ENCODE peak calls at places on chromosomes 12 and 14, in ten cellular contexts. G is GM20000, S is kidney, W is Caco-2, I is epithelial cell of esophagus, L is uterus, U is MM.1S, V is NB4, X is esophagus squamous epithelium, O is AG09309. K is an unnamed sample.

GRCh38 chr12:13530966-13531365 is 334.4 kb downstream of the EMP1 start:
- DNase-seq in X (no peak), O (no peak), I (no peak), L (no peak), U (no peak), W (no peak), S (no peak), G (no peak), V (no peak), K (no peak)

GRCh38 chr14:76985021-76985420 is 43.5 kb downstream of the IRF2BPL start:
- DNase-seq in G (no peak), O (no peak), X (no peak), V (no peak), W (no peak), I (no peak), U (no peak), L (no peak), S (no peak), K (peak)

GRCh38 chr12:113359939-113360748 is 1.8 kb downstream of the PLBD2 start:
- DNase-seq in G (no peak), I (no peak), L (peak), O (no peak), S (no peak), U (no peak), W (no peak), X (no peak), V (peak), K (no peak)

GRCh38 chr14:104799657-104800599 is 973 bp upstream of the ZBTB42 start:
- DNase-seq in W (peak), U (peak), V (peak), X (peak), S (peak), O (no peak), G (peak), I (peak), L (peak), K (peak)

GRCh38 chr14:36317650-36318049 is 2.8 kb downstream of the MBIP start:
- DNase-seq in U (no peak), S (no peak), X (no peak), L (no peak), W (no peak), O (no peak), G (no peak), I (peak), V (no peak), K (no peak)

GRCh38 chr12:118330421-118331018 is 42.2 kb downstream of the TAOK3 start:
- DNase-seq in O (peak), I (peak), W (no peak), U (no peak), S (no peak), G (peak), L (no peak), X (no peak), V (peak), K (no peak)

GRCh38 chr14:100605706-100606686 is 18.8 kb upstream of the BEGAIN start:
- DNase-seq in O (no peak), V (no peak), U (no peak), I (no peak), L (no peak), X (no peak), G (no peak), W (peak), S (peak), K (no peak)

GRCh38 chr12:67969134-67969782 is 20.0 kb upstream of the IFNG-AS1 start:
- DNase-seq in W (no peak), U (no peak), V (no peak), X (no peak), O (no peak), G (no peak), I (no peak), L (no peak), S (no peak), K (no peak)

GRCh38 chr12:62813031-62813829 is 121.7 kb downstream of the PPM1H start:
- DNase-seq in G (peak), O (peak), V (peak), X (no peak), L (peak), U (peak), W (no peak), S (peak), I (peak), K (peak)

GRCh38 chr12:120142231-120142877 is 25.8 kb upstream of the RAB35 start:
- DNase-seq in V (no peak), W (no peak), X (no peak), G (no peak), L (no peak), S (peak), O (no peak), I (no peak), U (no peak), K (no peak)

GRCh38 chr12:122309564-122310121 is 43.3 kb upstream of the VPS33A start:
- DNase-seq in W (no peak), L (no peak), V (no peak), S (no peak), X (no peak), G (no peak), I (no peak), O (no peak), U (no peak), K (no peak)

GRCh38 chr12:65948320-65949008 is 124.2 kb downstream of the HMGA2 start:
- DNase-seq in I (peak), U (no peak), S (peak), G (no peak), V (no peak), L (peak), O (peak), W (no peak), X (no peak), K (peak)

GRCh38 chr12:42386310-42386709 is 60.3 kb downstream of the PPHLN1 start:
- DNase-seq in S (no peak), W (no peak), V (no peak), O (no peak), U (no peak), L (no peak), G (no peak), I (no peak), X (no peak), K (no peak)

GRCh38 chr12:89073027-89073398 is 279.3 kb downstream of the DUSP6 start:
- DNase-seq in X (no peak), O (peak), S (no peak), L (no peak), U (no peak), V (no peak), I (peak), W (no peak), G (no peak), K (peak)

GRCh38 chr12:25276199-25276937 is 25.6 kb upstream of the KRAS start:
- DNase-seq in V (peak), U (peak), X (no peak), L (peak), O (peak), G (no peak), S (no peak), W (no peak), I (peak), K (peak)

GRCh38 chr12:28114488-28114887 is 75.8 kb upstream of the CCDC91 start:
- DNase-seq in V (no peak), G (no peak), U (no peak), S (no peak), I (peak), L (no peak), X (no peak), O (no peak), W (no peak), K (no peak)

GRCh38 chr12:1908758-1909157 is 9.7 kb downstream of the CACNA2D4 start:
- DNase-seq in V (no peak), W (peak), I (no peak), L (no peak), U (no peak), O (no peak), S (no peak), G (no peak), X (no peak), K (no peak)

GRCh38 chr14:105055736-105056302 is 9.4 kb downstream of the GPR132 start:
- DNase-seq in G (no peak), U (no peak), V (no peak), S (peak), I (no peak), L (no peak), O (no peak), X (no peak), W (no peak), K (no peak)

GRCh38 chr12:6788972-6789905 is at the start of gene CD4:
- DNase-seq in O (no peak), U (no peak), X (no peak), L (no peak), V (peak), I (no peak), W (no peak), G (no peak), S (peak), K (no peak)

GRCh38 chr12:21169878-21170472 is 39.0 kb downstream of the SLCO1B1 start:
- DNase-seq in L (no peak), I (peak), S (no peak), X (no peak), G (peak), O (peak), U (peak), W (peak), V (peak), K (peak)

GRCh38 chr12:115002434-115002833 is 318.5 kb upstream of the TBX3 start:
- DNase-seq in V (no peak), G (no peak), X (no peak), I (no peak), U (no peak), S (no peak), L (no peak), O (no peak), W (no peak), K (no peak)

GRCh38 chr14:60490270-60490669 is 4.4 kb upstream of the C14orf39 start:
- DNase-seq in G (no peak), U (no peak), I (no peak), V (no peak), S (no peak), X (no peak), O (no peak), W (no peak), L (no peak), K (no peak)

GRCh38 chr14:23539209-23539866 is 12.2 kb downstream of the ZFHX2 start:
- DNase-seq in I (peak), S (peak), U (peak), L (no peak), V (peak), G (peak), W (no peak), O (no peak), X (no peak), K (no peak)

GRCh38 chr12:24373004-24373403 is 423.5 kb upstream of the SOX5 start:
- DNase-seq in G (no peak), X (no peak), O (no peak), V (no peak), L (no peak), W (no peak), I (no peak), S (no peak), U (no peak), K (no peak)

GRCh38 chr14:75427482-75428229 is at the start of gene JDP2:
- DNase-seq in W (peak), V (peak), U (peak), G (peak), X (no peak), S (peak), I (peak), O (peak), L (peak), K (peak)
- TF ChIP-seq CTCF in W (no peak), V (no peak), U (no peak), G (no peak), X (no peak), S (peak), I (no peak), O (peak), L (no peak), K (no peak)

GRCh38 chr12:31245822-31246469 is 80.0 kb downstream of the SINHCAF start:
- DNase-seq in O (no peak), I (no peak), L (no peak), V (no peak), S (no peak), U (peak), G (no peak), W (no peak), X (no peak), K (no peak)
- TF ChIP-seq CTCF in O (no peak), I (peak), L (no peak), V (no peak), S (no peak), U (peak), G (no peak), W (peak), X (no peak), K (no peak)

DNA sequence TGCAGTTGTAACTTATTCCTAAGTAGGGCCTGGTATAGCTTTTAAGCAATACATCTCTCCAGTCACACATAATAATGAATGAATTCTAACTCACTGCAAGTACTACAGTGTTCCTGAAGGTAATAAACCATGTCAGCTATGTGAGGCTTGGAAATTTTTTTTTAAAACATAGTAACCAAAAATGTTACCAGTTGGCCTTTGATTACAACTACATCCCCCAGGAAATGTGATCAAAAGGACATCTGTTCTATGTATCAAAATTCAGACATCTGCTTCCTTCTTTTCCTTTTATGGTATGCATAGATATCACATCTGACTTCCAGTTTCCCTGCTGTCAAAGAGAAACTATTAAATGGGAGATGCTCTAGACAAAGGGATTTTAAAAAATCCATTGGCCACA is 98.5 kb downstream of the ERGIC2 start:
- DNase-seq in U (no peak), I (no peak), W (no peak), L (no peak), S (no peak), V (peak), O (no peak), X (no peak), G (no peak), K (no peak)
- TF ChIP-seq CTCF in U (no peak), I (no peak), W (no peak), L (no peak), S (no peak), V (no peak), O (no peak), X (no peak), G (no peak), K (no peak)

GRCh38 chr14:52724360-52724644 is 5.7 kb upstream of the STYX start:
- DNase-seq in V (no peak), W (no peak), X (no peak), O (no peak), I (no peak), G (no peak), L (no peak), S (no peak), U (no peak), K (no peak)
- TF ChIP-seq CTCF in V (no peak), W (no peak), X (no peak), O (no peak), I (no peak), G (no peak), L (no peak), S (no peak), U (no peak), K (no peak)

DNA sequence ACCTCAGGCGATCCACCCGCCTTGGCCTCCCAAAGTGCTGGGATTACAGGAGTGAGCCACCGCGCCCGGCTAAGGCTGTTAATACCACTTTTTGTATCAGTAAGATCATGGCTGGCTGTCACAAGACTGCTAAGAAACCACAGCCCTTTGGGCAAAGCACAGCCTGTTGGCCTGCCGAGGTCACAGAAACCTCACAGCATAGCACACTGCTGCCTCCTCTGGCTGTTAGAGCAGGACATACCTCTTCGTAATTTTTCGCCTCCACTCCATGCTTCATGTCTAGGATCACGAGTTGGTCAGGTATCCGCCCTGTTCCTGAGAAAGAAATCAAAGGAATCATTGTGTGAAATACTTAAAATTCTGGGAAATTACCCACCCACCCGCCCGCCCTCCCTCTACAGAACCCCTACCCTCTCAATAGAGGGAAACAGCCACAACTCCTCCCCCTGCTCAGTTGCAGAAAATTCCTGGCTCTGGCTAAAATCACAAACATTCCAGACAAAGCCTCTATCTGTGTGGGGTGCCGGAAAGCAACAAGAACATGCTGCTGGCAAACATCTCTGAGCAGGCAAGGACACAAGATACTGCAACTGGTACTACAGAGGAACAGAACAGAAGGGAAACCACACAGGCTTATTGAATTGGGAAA is 20.7 kb upstream of the NEK9 start:
- DNase-seq in G (no peak), I (peak), X (no peak), O (peak), L (peak), S (peak), W (peak), U (no peak), V (peak), K (peak)
- TF ChIP-seq CTCF in G (no peak), I (peak), X (no peak), O (peak), L (peak), S (peak), W (no peak), U (no peak), V (peak), K (peak)

DNA sequence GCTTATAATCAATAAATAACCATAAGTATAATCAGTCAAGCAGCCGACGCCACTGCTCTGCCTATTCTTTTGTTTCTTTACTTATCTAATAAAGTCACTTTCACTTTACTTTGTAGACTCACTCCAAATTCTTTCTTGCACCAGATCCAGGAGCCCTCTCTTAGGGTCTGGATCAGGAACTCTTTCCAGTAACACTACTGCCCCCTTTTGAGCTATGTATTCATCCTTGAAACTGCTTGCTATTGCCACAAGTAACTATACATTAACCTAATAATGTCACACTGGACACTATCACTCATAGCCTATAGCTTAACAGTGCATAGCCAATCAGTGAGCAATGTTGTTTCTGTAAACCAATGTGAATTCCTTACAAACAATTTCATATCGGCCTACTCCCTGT is 2.8 kb upstream of the NID2 start:
- DNase-seq in U (no peak), I (no peak), L (no peak), G (no peak), W (no peak), X (no peak), S (no peak), V (peak), O (no peak), K (no peak)
- TF ChIP-seq CTCF in U (no peak), I (no peak), L (no peak), G (no peak), W (no peak), X (no peak), S (no peak), V (no peak), O (peak), K (peak)

DNA sequence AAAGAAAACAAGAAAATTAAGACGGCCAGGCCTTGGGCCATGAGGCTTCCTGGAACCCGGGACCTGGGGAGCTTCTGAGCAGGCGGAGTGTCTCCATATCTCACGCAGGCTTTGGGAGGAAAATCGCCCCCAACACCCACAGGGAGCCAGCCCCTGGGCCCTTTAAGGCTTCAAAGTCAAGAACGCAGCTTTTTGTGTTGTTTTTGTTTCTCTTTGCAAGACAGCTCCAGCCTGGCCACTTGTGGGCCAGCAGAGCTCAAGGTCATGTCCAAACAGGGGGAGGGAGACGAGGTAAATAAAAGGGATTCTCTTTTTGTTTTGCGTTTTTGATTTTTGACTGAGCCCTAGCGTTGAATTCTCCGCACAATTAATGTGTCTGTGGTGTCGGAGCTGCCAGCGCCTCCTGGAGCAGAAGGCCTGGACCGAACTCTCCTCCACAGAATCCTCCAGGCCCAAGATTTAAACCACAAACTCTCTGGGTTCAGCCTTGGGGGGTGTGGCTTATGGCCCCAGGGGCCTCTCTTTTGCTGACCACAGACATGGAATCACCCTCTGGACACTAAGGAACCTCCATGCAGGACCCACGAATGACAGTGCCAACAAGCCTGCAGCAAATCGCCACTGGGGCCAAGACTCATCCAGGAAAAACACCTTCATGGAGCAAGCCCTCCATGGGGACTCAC is 8.2 kb downstream of the SCARB1 start:
- DNase-seq in U (no peak), X (no peak), W (no peak), V (no peak), I (no peak), G (no peak), S (no peak), O (no peak), L (no peak), K (no peak)
- TF ChIP-seq CTCF in U (no peak), X (no peak), W (no peak), V (no peak), I (no peak), G (no peak), S (no peak), O (no peak), L (no peak), K (no peak)

DNA sequence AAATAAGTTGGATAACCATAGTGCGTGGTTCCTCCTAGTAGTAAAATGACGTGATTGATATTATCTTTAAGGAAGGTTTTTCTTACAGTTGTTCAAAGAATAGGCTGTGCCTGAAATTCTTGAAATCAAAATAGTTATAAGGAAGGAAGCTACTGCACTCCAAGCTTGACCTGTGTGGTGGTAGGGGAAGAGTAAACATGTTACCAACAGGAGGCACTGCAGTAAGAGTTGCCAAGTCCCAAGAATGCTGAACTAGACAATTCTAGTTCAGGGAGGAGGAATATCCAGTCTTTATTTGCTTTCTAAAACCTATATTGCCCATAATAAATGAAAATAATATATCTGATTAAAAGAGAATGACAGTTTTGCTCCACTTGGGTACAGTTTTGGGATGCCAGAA is 764.5 kb downstream of the TMTC2 start:
- DNase-seq in W (no peak), G (no peak), L (no peak), S (no peak), X (no peak), O (no peak), V (no peak), I (no peak), U (no peak), K (no peak)
- TF ChIP-seq CTCF in W (no peak), G (no peak), L (no peak), S (no peak), X (no peak), O (no peak), V (no peak), I (no peak), U (no peak), K (no peak)

K was measured in AG09319.